ENCODE peak calls at places on chromosomes 2 and 18, in seven cellular contexts. One of them, this sample, is unnamed.

GRCh38 chr2:49770919-49771318 is 616.6 kb upstream of the FSHR start:
- DNase-seq in SK-N-SH: peak
- DNase-seq in MM.1S: no peak
- DNase-seq in breast epithelium: no peak
- DNase-seq in tibial artery: no peak
- DNase-seq in CD8-positive, alpha-beta T cell: no peak
- DNase-seq in fibroblast of lung: peak
- DNase-seq in this sample: no peak

GRCh38 chr2:98912221-98912851 is 23.7 kb downstream of the CRACDL start:
- DNase-seq in breast epithelium: no peak
- DNase-seq in CD8-positive, alpha-beta T cell: no peak
- DNase-seq in fibroblast of lung: peak
- DNase-seq in MM.1S: no peak
- DNase-seq in tibial artery: no peak
- DNase-seq in SK-N-SH: peak
- DNase-seq in this sample: no peak

GRCh38 chr2:29607025-29607424 is 314.4 kb downstream of the ALK start:
- DNase-seq in SK-N-SH: no peak
- DNase-seq in CD8-positive, alpha-beta T cell: no peak
- DNase-seq in tibial artery: no peak
- DNase-seq in fibroblast of lung: no peak
- DNase-seq in MM.1S: no peak
- DNase-seq in breast epithelium: no peak
- DNase-seq in this sample: no peak

GRCh38 chr2:26951246-26951645 is 19.2 kb upstream of the MAPRE3 start:
- DNase-seq in SK-N-SH: no peak
- DNase-seq in CD8-positive, alpha-beta T cell: no peak
- DNase-seq in tibial artery: no peak
- DNase-seq in breast epithelium: no peak
- DNase-seq in fibroblast of lung: no peak
- DNase-seq in MM.1S: no peak
- DNase-seq in this sample: no peak

GRCh38 chr2:46591562-46591961 is 112.2 kb downstream of the TMEM247 start:
- DNase-seq in MM.1S: no peak
- DNase-seq in breast epithelium: no peak
- DNase-seq in fibroblast of lung: no peak
- DNase-seq in SK-N-SH: no peak
- DNase-seq in tibial artery: no peak
- DNase-seq in CD8-positive, alpha-beta T cell: no peak
- DNase-seq in this sample: no peak

GRCh38 chr2:46299365-46300263 is 2.4 kb downstream of the EPAS1 start:
- DNase-seq in CD8-positive, alpha-beta T cell: no peak
- DNase-seq in breast epithelium: no peak
- DNase-seq in MM.1S: no peak
- DNase-seq in SK-N-SH: peak
- DNase-seq in fibroblast of lung: peak
- DNase-seq in tibial artery: peak
- DNase-seq in this sample: no peak

GRCh38 chr2:16271231-16271896 is 331.0 kb downstream of the MYCN start:
- DNase-seq in tibial artery: no peak
- DNase-seq in SK-N-SH: no peak
- DNase-seq in MM.1S: no peak
- DNase-seq in CD8-positive, alpha-beta T cell: no peak
- DNase-seq in fibroblast of lung: no peak
- DNase-seq in breast epithelium: no peak
- DNase-seq in this sample: no peak

GRCh38 chr18:62976227-62976626 is 260.9 kb downstream of the PHLPP1 start:
- DNase-seq in MM.1S: no peak
- DNase-seq in tibial artery: no peak
- DNase-seq in breast epithelium: no peak
- DNase-seq in CD8-positive, alpha-beta T cell: no peak
- DNase-seq in SK-N-SH: no peak
- DNase-seq in fibroblast of lung: no peak
- DNase-seq in this sample: no peak

GRCh38 chr2:19843992-19844515 is 57.7 kb downstream of the TTC32 start:
- DNase-seq in SK-N-SH: no peak
- DNase-seq in MM.1S: no peak
- DNase-seq in CD8-positive, alpha-beta T cell: no peak
- DNase-seq in tibial artery: no peak
- DNase-seq in breast epithelium: no peak
- DNase-seq in fibroblast of lung: no peak
- DNase-seq in this sample: no peak

GRCh38 chr2:226915846-226916360 is 80.0 kb downstream of the RHBDD1 start:
- DNase-seq in CD8-positive, alpha-beta T cell: no peak
- DNase-seq in SK-N-SH: no peak
- DNase-seq in MM.1S: no peak
- DNase-seq in tibial artery: no peak
- DNase-seq in fibroblast of lung: peak
- DNase-seq in breast epithelium: no peak
- DNase-seq in this sample: no peak

DNA sequence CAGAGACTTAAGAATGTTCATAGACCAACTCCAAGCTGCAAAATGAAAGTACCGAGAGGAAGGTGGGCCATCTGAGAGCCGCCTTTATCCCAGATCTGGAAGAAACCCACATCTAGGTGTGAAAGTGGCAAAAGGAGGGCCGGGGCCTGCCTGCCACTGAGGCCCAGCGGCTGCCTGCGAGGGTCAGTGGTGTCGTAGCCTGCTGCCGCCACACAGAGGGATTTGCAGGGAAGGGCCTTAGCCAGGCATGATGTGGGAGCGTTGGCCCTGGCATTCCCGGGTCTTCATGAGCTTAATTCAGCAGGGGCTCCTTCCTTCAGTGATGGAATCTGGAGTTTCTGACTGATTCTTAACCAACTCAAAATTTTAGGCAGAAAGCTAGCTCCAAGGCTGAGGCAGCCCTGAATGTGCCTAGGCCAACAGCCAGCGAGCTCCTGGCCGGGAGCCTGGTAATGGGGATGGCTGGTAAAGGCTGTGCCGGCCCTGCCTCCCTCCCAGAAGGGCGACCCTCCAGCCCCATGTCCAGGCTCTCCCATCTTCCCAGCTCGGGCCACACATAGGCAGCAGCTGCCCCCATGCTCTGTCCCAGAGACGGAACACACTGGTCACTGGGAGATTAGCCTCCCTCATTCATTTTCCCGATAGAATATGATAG is 230.1 kb downstream of the AGAP1 start:
- DNase-seq in tibial artery: no peak
- DNase-seq in SK-N-SH: no peak
- DNase-seq in MM.1S: no peak
- DNase-seq in CD8-positive, alpha-beta T cell: no peak
- DNase-seq in fibroblast of lung: no peak
- DNase-seq in breast epithelium: no peak
- DNase-seq in this sample: no peak
- H3K27ac ChIP-seq in tibial artery: peak
- H3K27ac ChIP-seq in SK-N-SH: no peak
- H3K27ac ChIP-seq in MM.1S: no peak
- H3K27ac ChIP-seq in CD8-positive, alpha-beta T cell: no peak
- H3K27ac ChIP-seq in fibroblast of lung: no peak
- H3K27ac ChIP-seq in breast epithelium: peak
- H3K27ac ChIP-seq in this sample: no peak

GRCh38 chr2:204108301-204108700 is 171.7 kb downstream of the ICOS start:
- DNase-seq in tibial artery: no peak
- DNase-seq in fibroblast of lung: peak
- DNase-seq in breast epithelium: no peak
- DNase-seq in MM.1S: peak
- DNase-seq in SK-N-SH: peak
- DNase-seq in CD8-positive, alpha-beta T cell: peak
- DNase-seq in this sample: peak
- H3K4me3 ChIP-seq in tibial artery: no peak
- H3K4me3 ChIP-seq in fibroblast of lung: no peak
- H3K4me3 ChIP-seq in breast epithelium: no peak
- H3K4me3 ChIP-seq in MM.1S: no peak
- H3K4me3 ChIP-seq in SK-N-SH: no peak
- H3K4me3 ChIP-seq in CD8-positive, alpha-beta T cell: no peak
- H3K4me3 ChIP-seq in this sample: no peak

DNA sequence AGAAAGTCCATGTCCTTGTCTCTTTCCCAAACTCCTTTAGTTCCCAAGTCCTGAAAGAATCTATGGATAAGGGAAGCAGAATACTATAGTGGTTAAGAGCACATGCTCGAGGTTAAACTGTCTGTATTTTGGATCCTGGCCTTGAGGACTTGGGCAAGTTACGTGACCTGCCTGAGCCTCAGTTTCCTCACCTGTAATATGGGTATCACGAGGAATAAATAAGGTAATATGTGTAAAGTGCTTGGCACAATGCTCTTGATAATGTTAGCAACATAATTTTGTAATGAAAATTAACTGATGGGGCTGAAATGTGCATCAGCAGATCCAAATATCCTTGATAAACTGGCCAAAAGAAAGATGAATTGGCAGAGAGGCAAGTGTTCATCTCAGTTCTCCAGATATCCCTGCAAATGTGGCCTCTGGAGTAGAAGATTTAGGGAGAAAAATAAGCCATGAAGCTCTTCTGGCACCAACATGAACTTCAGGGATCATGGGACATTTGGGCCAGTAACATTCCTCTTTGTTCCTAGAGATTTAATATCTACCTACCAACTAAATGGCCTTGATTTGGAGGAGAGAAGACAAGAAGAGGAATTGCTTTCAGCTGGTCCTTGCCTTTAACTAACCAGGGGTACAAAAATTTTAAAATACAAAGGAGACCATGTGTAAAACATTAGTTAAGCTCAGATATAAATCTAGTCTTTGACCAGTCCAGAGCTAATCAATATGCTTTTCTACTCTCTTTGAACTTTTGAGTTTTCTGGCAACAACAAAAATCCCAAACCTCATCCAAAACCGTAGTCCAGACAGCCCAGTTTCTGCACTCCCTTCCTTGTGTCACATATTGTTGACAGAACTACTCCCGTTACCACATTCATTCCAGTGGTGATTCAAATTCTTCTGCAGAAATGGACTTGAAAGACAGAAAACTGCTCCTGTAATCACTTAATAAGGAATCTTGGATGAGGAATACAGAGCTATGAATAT is 52.7 kb upstream of the EML4 start:
- DNase-seq in breast epithelium: no peak
- DNase-seq in fibroblast of lung: peak
- DNase-seq in tibial artery: no peak
- DNase-seq in MM.1S: no peak
- DNase-seq in CD8-positive, alpha-beta T cell: no peak
- DNase-seq in SK-N-SH: no peak
- DNase-seq in this sample: no peak
- H3K27ac ChIP-seq in breast epithelium: peak
- H3K27ac ChIP-seq in fibroblast of lung: no peak
- H3K27ac ChIP-seq in tibial artery: peak
- H3K27ac ChIP-seq in MM.1S: peak
- H3K27ac ChIP-seq in CD8-positive, alpha-beta T cell: no peak
- H3K27ac ChIP-seq in SK-N-SH: peak
- H3K27ac ChIP-seq in this sample: no peak

GRCh38 chr2:201433389-201433995 is 17.8 kb downstream of the TRAK2 start:
- DNase-seq in tibial artery: no peak
- DNase-seq in SK-N-SH: no peak
- DNase-seq in CD8-positive, alpha-beta T cell: no peak
- DNase-seq in breast epithelium: no peak
- DNase-seq in MM.1S: no peak
- DNase-seq in fibroblast of lung: no peak
- DNase-seq in this sample: no peak
- H3K4me3 ChIP-seq in tibial artery: no peak
- H3K4me3 ChIP-seq in SK-N-SH: peak
- H3K4me3 ChIP-seq in CD8-positive, alpha-beta T cell: no peak
- H3K4me3 ChIP-seq in breast epithelium: no peak
- H3K4me3 ChIP-seq in MM.1S: no peak
- H3K4me3 ChIP-seq in fibroblast of lung: no peak
- H3K4me3 ChIP-seq in this sample: no peak